ENCODE peak calls at places on chromosome 6, in ten cellular contexts. A is neuronal stem cell, D is tibial artery, C is endodermal cell, L is upper lobe of right lung, I is left lung, V is neural progenitor cell, R is adipocyte, J is Peyer's patch, Y is mesendoderm. N is an unnamed sample. For H3K36me3, the result is how much of the 10 kb centered on the place peaks cover.

GRCh38 chr6:89139509-89140346 is 6.1 kb upstream of the PM20D2 start:
- DNase-seq in A (no peak), D (no peak), C (no peak), L (no peak), I (no peak), V (no peak), R (peak), J (peak), Y (no peak), N (no peak)

GRCh38 chr6:42100029-42100901 is 42.2 kb downstream of the C6orf132 start:
- DNase-seq in A (no peak), D (no peak), C (no peak), L (no peak), I (no peak), V (no peak), R (peak), J (peak), Y (no peak), N (no peak)

GRCh38 chr6:161246725-161247124 is 27.1 kb downstream of the AGPAT4 start:
- DNase-seq in A (no peak), D (no peak), C (no peak), L (no peak), I (no peak), V (no peak), R (no peak), J (no peak), Y (no peak), N (no peak)

GRCh38 chr6:138428943-138429616 is 25.1 kb downstream of the HEBP2 start:
- DNase-seq in A (peak), D (no peak), C (no peak), L (no peak), I (no peak), V (peak), R (peak), J (no peak), Y (peak), N (no peak)

GRCh38 chr6:169099411-169100202 is 154.0 kb downstream of the THBS2 start:
- DNase-seq in A (no peak), D (no peak), C (peak), L (no peak), I (no peak), V (peak), R (peak), J (no peak), Y (peak), N (no peak)

GRCh38 chr6:37954791-37955190 is 135.3 kb downstream of the ZFAND3 start:
- DNase-seq in A (no peak), D (no peak), C (no peak), L (no peak), I (no peak), V (no peak), R (no peak), J (no peak), Y (peak), N (no peak)

GRCh38 chr6:138087549-138087948 is 19.7 kb downstream of the PERP start:
- DNase-seq in A (no peak), D (no peak), C (peak), L (no peak), I (no peak), V (no peak), R (no peak), J (no peak), Y (peak), N (no peak)

GRCh38 chr6:22682979-22683378 is 113.6 kb downstream of the HDGFL1 start:
- DNase-seq in A (no peak), D (no peak), C (no peak), L (no peak), I (no peak), V (no peak), R (no peak), J (no peak), Y (no peak), N (no peak)

GRCh38 chr6:116028233-116028632 is 32.5 kb downstream of the FRK start:
- DNase-seq in A (no peak), D (no peak), C (no peak), L (no peak), I (no peak), V (no peak), R (no peak), J (no peak), Y (no peak), N (no peak)

GRCh38 chr6:169656626-169657610 is 44.9 kb downstream of the WDR27 start:
- DNase-seq in A (no peak), D (no peak), C (peak), L (no peak), I (no peak), V (no peak), R (no peak), J (no peak), Y (peak), N (no peak)

GRCh38 chr6:30685977-30686907 is at the start of gene PPP1R18:
- DNase-seq in A (no peak), D (peak), C (no peak), L (peak), I (peak), V (peak), R (peak), J (peak), Y (peak), N (peak)

GRCh38 chr6:105364243-105364642 is 38.6 kb downstream of the PREP start:
- DNase-seq in A (no peak), D (no peak), C (no peak), L (no peak), I (no peak), V (no peak), R (no peak), J (no peak), Y (no peak), N (no peak)

GRCh38 chr6:9979996-9980395 is 434.9 kb downstream of the TFAP2A start:
- DNase-seq in A (no peak), D (no peak), C (no peak), L (no peak), I (no peak), V (no peak), R (no peak), J (no peak), Y (no peak), N (no peak)

GRCh38 chr6:74366634-74367033 is 670.6 kb downstream of the CD109 start:
- DNase-seq in A (no peak), D (no peak), C (no peak), L (no peak), I (no peak), V (no peak), R (peak), J (no peak), Y (no peak), N (no peak)

GRCh38 chr6:136114661-136115060 is 135.4 kb downstream of the MTFR2 start:
- DNase-seq in A (no peak), D (no peak), C (no peak), L (peak), I (peak), V (no peak), R (no peak), J (no peak), Y (no peak), N (peak)

GRCh38 chr6:37137881-37138568 is 31.9 kb upstream of the PIM1 start:
- DNase-seq in A (no peak), D (no peak), C (peak), L (no peak), I (no peak), V (no peak), R (peak), J (no peak), Y (no peak), N (no peak)

GRCh38 chr6:108555399-108556052 is 5.2 kb upstream of the FOXO3 start:
- DNase-seq in A (no peak), D (no peak), C (no peak), L (no peak), I (no peak), V (no peak), R (no peak), J (no peak), Y (no peak), N (no peak)

GRCh38 chr6:151098166-151098565 is 141.6 kb upstream of the AKAP12 start:
- DNase-seq in A (no peak), D (peak), C (peak), L (no peak), I (no peak), V (no peak), R (no peak), J (no peak), Y (no peak), N (no peak)

GRCh38 chr6:131744888-131745287 is 34.1 kb upstream of the CTAGE9 start:
- DNase-seq in A (no peak), D (no peak), C (no peak), L (no peak), I (no peak), V (no peak), R (no peak), J (no peak), Y (no peak), N (no peak)

GRCh38 chr6:53461041-53461656 is 83.8 kb downstream of the GCLC start:
- DNase-seq in A (no peak), D (no peak), C (no peak), L (no peak), I (no peak), V (no peak), R (peak), J (no peak), Y (no peak), N (no peak)

GRCh38 chr6:38695227-38695900 is 7.6 kb downstream of the GLO1 start:
- DNase-seq in A (no peak), D (no peak), C (no peak), L (no peak), I (no peak), V (no peak), R (no peak), J (no peak), Y (no peak), N (no peak)

DNA sequence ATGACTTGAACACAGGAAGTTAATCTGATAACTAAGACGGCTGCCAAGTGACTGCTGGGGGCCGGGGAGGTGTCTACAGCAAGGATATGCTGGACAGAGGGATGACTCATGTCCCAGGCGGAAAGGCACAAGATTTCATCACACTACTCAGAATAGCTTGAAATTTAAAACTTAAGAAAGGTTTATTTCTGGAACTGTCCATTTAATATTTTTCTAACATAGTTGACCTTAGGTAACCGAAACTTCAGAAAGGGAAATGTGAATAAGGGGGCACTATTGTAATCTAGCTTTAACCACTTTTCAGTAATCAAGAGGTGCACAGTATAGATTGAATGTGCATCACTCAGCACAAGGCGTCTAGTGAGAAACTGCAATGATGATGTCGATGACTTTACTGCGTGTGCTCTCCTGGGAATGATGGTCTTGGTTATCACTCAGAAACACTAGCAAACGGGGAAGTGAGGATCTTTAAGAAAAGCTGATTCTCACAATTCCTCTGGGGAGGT is 171.5 kb downstream of the QKI start:
- DNase-seq in A (no peak), D (peak), C (no peak), L (no peak), I (no peak), V (no peak), R (peak), J (no peak), Y (peak), N (no peak)
- H3K4me3 ChIP-seq in A (no peak), D (no peak), C (no peak), L (no peak), I (no peak), V (no peak), R (peak), J (no peak), Y (no peak), N (no peak)

GRCh38 chr6:119322034-119322433 is 27.5 kb downstream of the MAN1A1 start:
- DNase-seq in A (no peak), D (no peak), C (no peak), L (no peak), I (no peak), V (no peak), R (no peak), J (no peak), Y (no peak), N (no peak)
- H3K36me3 ChIP-seq in A (under half), D (under half), C (under half), L (under half), I (under half), V (under half), R (under half), J (under half), Y (under half), N (under half)

DNA sequence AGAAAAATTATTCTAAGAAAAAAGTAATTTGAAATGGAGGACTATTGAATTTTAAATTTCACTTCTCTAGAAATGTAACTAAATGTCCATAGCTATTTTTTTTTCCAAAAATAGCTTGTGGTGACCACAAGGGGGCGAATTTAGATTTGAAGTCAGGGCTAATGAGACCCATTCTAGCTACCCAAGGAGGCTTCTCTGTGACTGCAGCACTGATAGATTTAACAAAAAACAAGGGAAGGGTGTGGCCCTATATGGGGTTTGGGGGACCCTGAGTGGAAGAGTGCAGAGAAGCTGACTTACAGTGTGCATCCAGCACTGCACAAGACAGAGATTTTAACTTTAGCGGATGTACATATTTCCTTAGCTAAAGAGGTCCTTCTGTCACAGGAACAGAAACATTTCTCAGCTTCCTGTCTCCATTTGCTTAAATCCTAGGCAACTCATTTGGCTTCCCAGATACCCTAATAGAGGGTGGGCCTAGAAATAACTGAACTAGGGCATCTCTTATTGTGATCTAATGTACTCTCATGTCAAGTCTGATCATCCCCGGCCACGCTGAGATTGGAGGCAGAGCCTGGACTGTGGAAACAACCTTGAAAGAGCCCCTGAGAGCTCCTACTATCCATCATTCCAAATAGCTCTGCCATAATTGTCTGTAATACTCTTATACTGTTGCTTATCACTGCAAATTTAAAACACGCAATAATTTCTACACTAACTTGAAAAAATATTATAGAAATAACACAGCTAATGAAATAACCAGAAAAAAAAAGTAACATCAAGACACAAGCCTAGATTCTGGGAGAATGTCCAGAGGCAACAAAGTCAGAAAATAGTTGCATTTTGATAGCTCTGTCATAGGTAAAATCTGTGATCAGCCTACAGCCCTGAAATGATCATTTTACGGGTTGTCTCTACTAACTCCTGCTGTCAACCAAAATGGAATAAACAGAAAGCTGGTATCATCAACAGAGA is 93.6 kb downstream of the SNAP91 start:
- DNase-seq in A (peak), D (no peak), C (peak), L (no peak), I (no peak), V (peak), R (peak), J (no peak), Y (peak), N (peak)
- H3K4me3 ChIP-seq in A (no peak), D (no peak), C (no peak), L (no peak), I (no peak), V (no peak), R (no peak), J (no peak), Y (no peak), N (no peak)

GRCh38 chr6:25415274-25415673 is 136.1 kb downstream of the CARMIL1 start:
- DNase-seq in A (no peak), D (no peak), C (no peak), L (no peak), I (no peak), V (no peak), R (no peak), J (no peak), Y (no peak), N (no peak)
- H3K36me3 ChIP-seq in A (under half), D (under half), C (under half), L (under half), I (under half), V (under half), R (under half), J (under half), Y (under half), N (under half)

DNA sequence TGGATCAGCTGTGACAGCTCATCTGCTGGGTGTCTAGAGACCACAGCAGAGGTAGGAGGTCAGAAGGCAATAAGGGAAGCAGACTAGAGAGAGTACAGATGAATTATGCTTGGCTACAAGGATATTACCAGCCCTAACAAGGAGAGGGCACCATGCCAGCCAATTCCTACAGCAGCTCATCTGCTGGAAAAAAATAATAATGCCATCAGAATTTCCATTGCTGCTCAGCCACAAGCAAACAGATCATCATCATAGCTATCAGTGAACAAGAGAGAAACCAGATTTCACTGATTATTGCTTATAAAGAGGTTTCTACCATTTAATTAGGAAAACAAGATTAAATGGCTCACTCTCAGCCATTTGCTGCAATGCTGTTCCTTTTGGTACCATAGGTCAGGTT is 66.5 kb downstream of the PSMG4 start:
- DNase-seq in A (no peak), D (no peak), C (peak), L (no peak), I (no peak), V (no peak), R (peak), J (no peak), Y (no peak), N (peak)
- H3K4me3 ChIP-seq in A (no peak), D (no peak), C (no peak), L (no peak), I (no peak), V (no peak), R (no peak), J (no peak), Y (no peak), N (no peak)

GRCh38 chr6:158069800-158070195 is 88.1 kb downstream of the SYNJ2 start:
- DNase-seq in A (no peak), D (no peak), C (no peak), L (no peak), I (no peak), V (no peak), R (peak), J (no peak), Y (no peak), N (no peak)

GRCh38 chr6:158068893-158069799 is 87.5 kb downstream of the SYNJ2 start:
- DNase-seq in A (no peak), D (peak), C (peak), L (peak), I (peak), V (no peak), R (peak), J (peak), Y (peak), N (peak)

GRCh38 chr6:158071121-158072082 is 89.7 kb downstream of the SYNJ2 start:
- DNase-seq in A (no peak), D (peak), C (no peak), L (no peak), I (no peak), V (no peak), R (no peak), J (no peak), Y (peak), N (no peak)

GRCh38 chr6:158072083-158072721 is 90.5 kb downstream of the SYNJ2 start:
- DNase-seq in A (peak), D (peak), C (peak), L (peak), I (peak), V (peak), R (peak), J (peak), Y (peak), N (peak)

GRCh38 chr6:158070513-158070912 is 88.8 kb downstream of the SYNJ2 start:
- DNase-seq in A (no peak), D (no peak), C (no peak), L (no peak), I (no peak), V (no peak), R (no peak), J (no peak), Y (no peak), N (no peak)
- H3K36me3 ChIP-seq in A (under half), D (half or more), C (under half), L (under half), I (under half), V (under half), R (under half), J (under half), Y (under half), N (under half)

GRCh38 chr6:127904160-127904559 is 3.3 kb upstream of the THEMIS start:
- DNase-seq in A (no peak), D (no peak), C (no peak), L (no peak), I (no peak), V (peak), R (no peak), J (no peak), Y (no peak), N (no peak)

GRCh38 chr6:127902933-127903332 is 2.1 kb upstream of the THEMIS start:
- DNase-seq in A (no peak), D (no peak), C (no peak), L (no peak), I (no peak), V (no peak), R (no peak), J (no peak), Y (peak), N (no peak)

DNA sequence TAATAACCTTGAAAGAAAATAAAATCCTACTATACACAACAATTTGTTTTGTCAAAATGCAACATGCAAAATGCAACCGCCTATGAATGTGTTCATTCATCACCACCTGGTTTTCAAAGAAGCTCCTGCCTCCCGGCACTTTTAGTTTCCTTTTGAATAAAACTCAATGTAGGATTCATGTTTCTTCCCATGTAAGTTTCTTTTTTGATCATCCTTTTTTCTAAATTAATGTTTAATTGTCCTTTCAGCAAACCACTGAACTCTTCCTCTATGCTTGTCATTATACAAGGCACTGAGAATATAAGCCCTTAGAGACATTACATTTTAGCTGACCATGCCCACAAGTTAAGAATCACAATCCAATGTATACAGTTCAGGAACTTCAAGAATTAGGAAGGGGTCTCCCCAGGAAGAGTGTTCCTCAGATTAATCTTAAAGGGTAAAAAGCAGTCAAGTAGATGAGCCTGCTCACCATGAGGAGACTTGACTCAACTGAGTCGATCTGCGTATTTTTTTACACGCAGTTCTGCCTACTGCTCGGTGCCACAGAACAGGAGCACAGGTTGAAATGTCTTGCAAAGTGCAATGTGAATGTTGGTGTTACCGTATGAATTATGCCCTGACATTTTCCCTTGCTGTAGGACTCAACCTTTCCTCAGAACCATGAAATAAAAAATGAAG is 7.2 kb upstream of the THEMIS start:
- DNase-seq in A (no peak), D (no peak), C (no peak), L (no peak), I (no peak), V (no peak), R (no peak), J (no peak), Y (no peak), N (no peak)
- H3K4me3 ChIP-seq in A (no peak), D (no peak), C (no peak), L (no peak), I (no peak), V (no peak), R (no peak), J (no peak), Y (no peak), N (no peak)

GRCh38 chr6:7562769-7563168 is 21.3 kb downstream of the DSP start:
- DNase-seq in A (no peak), D (no peak), C (no peak), L (no peak), I (no peak), V (no peak), R (no peak), J (no peak), Y (no peak), N (no peak)

GRCh38 chr6:7559651-7560385 is 18.3 kb downstream of the DSP start:
- DNase-seq in A (no peak), D (no peak), C (no peak), L (no peak), I (no peak), V (no peak), R (no peak), J (no peak), Y (no peak), N (no peak)

GRCh38 chr6:7559196-7559595 is 17.7 kb downstream of the DSP start:
- DNase-seq in A (no peak), D (no peak), C (no peak), L (no peak), I (no peak), V (no peak), R (no peak), J (no peak), Y (no peak), N (no peak)

GRCh38 chr6:7557652-7558051 is 16.2 kb downstream of the DSP start:
- DNase-seq in A (no peak), D (no peak), C (no peak), L (no peak), I (no peak), V (no peak), R (no peak), J (no peak), Y (no peak), N (no peak)

GRCh38 chr6:7561153-7561964 is 19.9 kb downstream of the DSP start:
- DNase-seq in A (no peak), D (no peak), C (no peak), L (no peak), I (no peak), V (no peak), R (no peak), J (peak), Y (peak), N (peak)
- H3K36me3 ChIP-seq in A (under half), D (under half), C (half or more), L (under half), I (under half), V (under half), R (under half), J (under half), Y (under half), N (under half)